ENCODE peak calls at places on chromosome 3, in four cellular contexts. One of them, this sample, is unnamed. For H3K4me1, the result is how much of the 10 kb centered on the place peaks cover.

GRCh38 chr3:174874258-174874657 is 15.1 kb downstream of the NAALADL2 start:
- DNase-seq in left ventricle myocardium inferior: no peak
- DNase-seq in tibial artery: no peak
- DNase-seq in GM12878: no peak
- DNase-seq in this sample: no peak

GRCh38 chr3:112730210-112730609 is 89.3 kb upstream of the CCDC80 start:
- DNase-seq in left ventricle myocardium inferior: no peak
- DNase-seq in tibial artery: no peak
- DNase-seq in GM12878: no peak
- DNase-seq in this sample: no peak

GRCh38 chr3:23294770-23295387 is 91.8 kb downstream of the UBE2E2 start:
- DNase-seq in left ventricle myocardium inferior: no peak
- DNase-seq in tibial artery: no peak
- DNase-seq in GM12878: no peak
- DNase-seq in this sample: no peak

GRCh38 chr3:133540896-133541674 is 32.4 kb upstream of the CDV3 start:
- DNase-seq in left ventricle myocardium inferior: no peak
- DNase-seq in tibial artery: no peak
- DNase-seq in GM12878: peak
- DNase-seq in this sample: no peak

GRCh38 chr3:106457278-106458210 is 588.7 kb upstream of the CBLB start:
- DNase-seq in left ventricle myocardium inferior: peak
- DNase-seq in tibial artery: peak
- DNase-seq in GM12878: peak
- DNase-seq in this sample: no peak

GRCh38 chr3:10396083-10396482 is 75.2 kb upstream of the SEC13 start:
- DNase-seq in left ventricle myocardium inferior: no peak
- DNase-seq in tibial artery: no peak
- DNase-seq in GM12878: no peak
- DNase-seq in this sample: no peak

GRCh38 chr3:5258526-5258925 is 71.0 kb downstream of the EDEM1 start:
- DNase-seq in left ventricle myocardium inferior: no peak
- DNase-seq in tibial artery: no peak
- DNase-seq in GM12878: no peak
- DNase-seq in this sample: no peak

GRCh38 chr3:108486272-108486787 is 24.1 kb downstream of the MYH15 start:
- DNase-seq in left ventricle myocardium inferior: no peak
- DNase-seq in tibial artery: no peak
- DNase-seq in GM12878: no peak
- DNase-seq in this sample: no peak

GRCh38 chr3:102530443-102531195 is 95.8 kb downstream of the ZPLD1 start:
- DNase-seq in left ventricle myocardium inferior: no peak
- DNase-seq in tibial artery: no peak
- DNase-seq in GM12878: no peak
- DNase-seq in this sample: no peak

GRCh38 chr3:107236661-107237375 is 140.4 kb upstream of the CCDC54 start:
- DNase-seq in left ventricle myocardium inferior: no peak
- DNase-seq in tibial artery: no peak
- DNase-seq in GM12878: no peak
- DNase-seq in this sample: no peak

GRCh38 chr3:8937064-8938020 is 25.9 kb downstream of the RAD18 start:
- DNase-seq in left ventricle myocardium inferior: no peak
- DNase-seq in tibial artery: no peak
- DNase-seq in GM12878: no peak
- DNase-seq in this sample: no peak

GRCh38 chr3:56370991-56371775 is 97.1 kb downstream of the ERC2 start:
- DNase-seq in left ventricle myocardium inferior: no peak
- DNase-seq in tibial artery: no peak
- DNase-seq in GM12878: no peak
- DNase-seq in this sample: no peak

GRCh38 chr3:195788711-195789581 is 22.8 kb downstream of the MUC4 start:
- DNase-seq in left ventricle myocardium inferior: no peak
- DNase-seq in tibial artery: peak
- DNase-seq in GM12878: no peak
- DNase-seq in this sample: peak

GRCh38 chr3:153856932-153857331 is 264.3 kb upstream of the ARHGEF26 start:
- DNase-seq in left ventricle myocardium inferior: no peak
- DNase-seq in tibial artery: no peak
- DNase-seq in GM12878: no peak
- DNase-seq in this sample: no peak

GRCh38 chr3:107680698-107681097 is 157.9 kb downstream of the BBX start:
- DNase-seq in left ventricle myocardium inferior: no peak
- DNase-seq in tibial artery: no peak
- DNase-seq in GM12878: no peak
- DNase-seq in this sample: no peak

GRCh38 chr3:188559069-188559410 is 405.1 kb downstream of the LPP start:
- DNase-seq in left ventricle myocardium inferior: no peak
- DNase-seq in tibial artery: no peak
- DNase-seq in GM12878: no peak
- DNase-seq in this sample: no peak

GRCh38 chr3:102394517-102394916 is 40.3 kb upstream of the ZPLD1 start:
- DNase-seq in left ventricle myocardium inferior: no peak
- DNase-seq in tibial artery: no peak
- DNase-seq in GM12878: no peak
- DNase-seq in this sample: no peak

GRCh38 chr3:23490459-23490858 is 287.3 kb downstream of the UBE2E2 start:
- DNase-seq in left ventricle myocardium inferior: no peak
- DNase-seq in tibial artery: no peak
- DNase-seq in GM12878: no peak
- DNase-seq in this sample: no peak

GRCh38 chr3:111582114-111582461 is 13.1 kb downstream of the ZBED2 start:
- DNase-seq in left ventricle myocardium inferior: no peak
- DNase-seq in tibial artery: no peak
- DNase-seq in GM12878: no peak
- DNase-seq in this sample: no peak

GRCh38 chr3:126817781-126818180 is 113.7 kb downstream of the CHCHD6 start:
- DNase-seq in left ventricle myocardium inferior: no peak
- DNase-seq in tibial artery: no peak
- DNase-seq in GM12878: no peak
- DNase-seq in this sample: no peak

GRCh38 chr3:101279162-101279561 is 41.2 kb downstream of the IMPG2 start:
- DNase-seq in left ventricle myocardium inferior: no peak
- DNase-seq in tibial artery: no peak
- DNase-seq in GM12878: no peak
- DNase-seq in this sample: no peak

GRCh38 chr3:69294014-69294771 is 91.7 kb downstream of the FRMD4B start:
- DNase-seq in left ventricle myocardium inferior: no peak
- DNase-seq in tibial artery: no peak
- DNase-seq in GM12878: no peak
- DNase-seq in this sample: no peak

GRCh38 chr3:37997791-37998370 is 7.3 kb downstream of the VILL start:
- DNase-seq in left ventricle myocardium inferior: no peak
- DNase-seq in tibial artery: peak
- DNase-seq in GM12878: no peak
- DNase-seq in this sample: peak

GRCh38 chr3:77539014-77539413 is 499.1 kb downstream of the ROBO2 start:
- DNase-seq in left ventricle myocardium inferior: no peak
- DNase-seq in tibial artery: no peak
- DNase-seq in GM12878: no peak
- DNase-seq in this sample: no peak

GRCh38 chr3:138348107-138348949 is at the start of gene MRAS:
- DNase-seq in left ventricle myocardium inferior: peak
- DNase-seq in tibial artery: peak
- DNase-seq in GM12878: no peak
- DNase-seq in this sample: peak

GRCh38 chr3:132730891-132731580 is 8.8 kb upstream of the NPHP3 start:
- DNase-seq in left ventricle myocardium inferior: no peak
- DNase-seq in tibial artery: no peak
- DNase-seq in GM12878: no peak
- DNase-seq in this sample: no peak

GRCh38 chr3:29925150-29925549 is 644.3 kb downstream of the RBMS3 start:
- DNase-seq in left ventricle myocardium inferior: no peak
- DNase-seq in tibial artery: no peak
- DNase-seq in GM12878: no peak
- DNase-seq in this sample: no peak

GRCh38 chr3:14513566-14514322 is 26.4 kb downstream of the GRIP2 start:
- DNase-seq in left ventricle myocardium inferior: no peak
- DNase-seq in tibial artery: peak
- DNase-seq in GM12878: no peak
- DNase-seq in this sample: no peak

GRCh38 chr3:59850352-59850870 is 800.6 kb upstream of the CFAP20DC start:
- DNase-seq in left ventricle myocardium inferior: no peak
- DNase-seq in tibial artery: no peak
- DNase-seq in GM12878: no peak
- DNase-seq in this sample: no peak

GRCh38 chr3:113158210-113158609 is 53.1 kb upstream of the BOC start:
- DNase-seq in left ventricle myocardium inferior: no peak
- DNase-seq in tibial artery: no peak
- DNase-seq in GM12878: no peak
- DNase-seq in this sample: no peak

GRCh38 chr3:56484525-56485024 is 16.3 kb upstream of the ERC2 start:
- DNase-seq in left ventricle myocardium inferior: no peak
- DNase-seq in tibial artery: no peak
- DNase-seq in GM12878: no peak
- DNase-seq in this sample: no peak

GRCh38 chr3:15860014-15860934 is 62.5 kb upstream of the ANKRD28 start:
- DNase-seq in left ventricle myocardium inferior: peak
- DNase-seq in tibial artery: peak
- DNase-seq in GM12878: no peak
- DNase-seq in this sample: peak

GRCh38 chr3:65597225-65597951 is 441.3 kb downstream of the MAGI1 start:
- DNase-seq in left ventricle myocardium inferior: no peak
- DNase-seq in tibial artery: no peak
- DNase-seq in GM12878: no peak
- DNase-seq in this sample: peak

GRCh38 chr3:105353485-105354161 is 13.1 kb upstream of the ALCAM start:
- DNase-seq in left ventricle myocardium inferior: peak
- DNase-seq in tibial artery: peak
- DNase-seq in GM12878: no peak
- DNase-seq in this sample: peak

GRCh38 chr3:115698851-115699535 is 75.7 kb downstream of the GAP43 start:
- DNase-seq in left ventricle myocardium inferior: no peak
- DNase-seq in tibial artery: no peak
- DNase-seq in GM12878: no peak
- DNase-seq in this sample: no peak

GRCh38 chr3:143128212-143128611 is 8.6 kb downstream of the CHST2 start:
- DNase-seq in left ventricle myocardium inferior: no peak
- DNase-seq in tibial artery: no peak
- DNase-seq in GM12878: no peak
- DNase-seq in this sample: no peak
- TF ChIP-seq CTCF in left ventricle myocardium inferior: no peak
- TF ChIP-seq CTCF in tibial artery: no peak
- TF ChIP-seq CTCF in GM12878: no peak
- TF ChIP-seq CTCF in this sample: no peak

DNA sequence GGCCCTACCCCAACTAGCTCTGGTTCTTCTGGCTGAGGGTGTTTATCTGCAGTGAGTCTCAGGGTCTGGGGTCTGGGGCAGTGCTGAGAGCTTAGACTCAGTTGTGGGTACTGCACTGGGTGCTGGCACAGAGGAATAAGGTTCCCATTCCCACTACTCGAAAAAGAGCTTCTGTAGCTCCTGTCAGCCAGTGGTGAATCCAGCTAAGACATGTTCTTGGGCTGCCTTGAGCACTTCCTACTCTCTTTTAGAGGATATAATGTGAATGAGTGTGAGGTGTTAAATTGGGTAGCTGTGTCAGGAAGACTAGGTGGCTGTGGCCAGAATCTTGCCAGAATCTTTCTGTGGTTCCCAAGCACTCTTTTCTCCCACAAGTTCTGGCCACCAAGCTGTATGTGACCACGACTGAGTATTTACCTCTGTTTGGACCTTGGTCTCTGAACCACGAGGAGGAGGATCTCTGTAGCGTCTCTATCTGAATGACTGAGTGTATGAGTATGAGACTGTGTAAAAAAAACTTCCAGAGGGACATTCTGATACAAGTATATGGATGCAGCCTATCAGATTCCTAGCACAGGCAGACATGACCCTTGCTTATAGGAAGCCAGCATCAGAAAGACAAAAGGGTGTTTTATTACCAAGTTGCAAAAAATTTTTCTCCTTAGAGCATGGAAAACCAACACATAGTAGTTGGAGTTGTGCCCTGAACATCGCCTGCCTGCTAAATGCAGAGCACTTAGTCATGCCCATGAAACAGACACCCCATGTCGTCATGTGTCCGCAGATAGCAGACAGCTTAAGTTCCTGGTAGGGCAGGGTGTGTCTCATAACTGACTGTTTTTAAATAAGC is 30.6 kb downstream of the DAG1 start:
- DNase-seq in left ventricle myocardium inferior: peak
- DNase-seq in tibial artery: peak
- DNase-seq in GM12878: no peak
- DNase-seq in this sample: no peak
- H3K4me3 ChIP-seq in left ventricle myocardium inferior: peak
- H3K4me3 ChIP-seq in tibial artery: peak
- H3K4me3 ChIP-seq in GM12878: no peak
- H3K4me3 ChIP-seq in this sample: no peak

DNA sequence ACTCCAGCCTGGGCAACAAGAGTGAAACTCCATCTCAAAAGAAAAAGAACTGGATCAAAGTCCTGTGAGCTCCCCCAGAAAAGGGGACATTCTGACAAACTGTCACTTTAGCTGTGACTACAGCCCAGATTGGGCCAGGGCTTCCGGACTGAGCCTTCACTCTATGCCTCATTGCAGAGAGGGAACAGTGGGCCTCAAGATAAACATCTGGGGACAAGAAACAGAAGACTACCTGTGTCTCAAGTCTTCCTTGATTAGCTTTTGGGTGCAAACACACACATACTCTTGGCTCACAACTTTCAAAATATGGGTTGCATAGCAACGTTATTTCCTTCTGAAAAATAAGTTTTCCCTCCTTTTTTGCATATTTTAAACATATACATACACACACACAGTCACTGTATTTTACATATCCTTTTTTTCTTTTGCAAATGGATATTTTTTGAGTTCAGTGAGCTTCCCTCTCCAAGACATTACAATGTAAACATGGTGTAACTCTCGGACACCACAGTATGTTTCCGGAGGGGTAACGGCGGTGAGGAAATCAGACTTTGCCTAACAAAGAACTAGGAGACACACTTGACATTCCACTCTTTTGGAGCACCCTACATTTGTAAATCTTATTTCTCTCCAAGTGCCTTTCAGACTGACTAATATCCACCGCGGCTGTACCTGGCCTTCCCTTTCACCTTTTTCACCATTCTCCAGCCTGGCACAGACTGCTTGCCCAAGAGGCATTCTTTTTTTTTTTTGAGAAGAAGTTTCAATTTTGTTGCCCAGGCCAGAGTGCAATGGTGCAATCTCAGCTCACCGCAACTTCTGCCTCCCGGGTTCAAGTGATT is 3.5 kb downstream of the TKT start:
- DNase-seq in left ventricle myocardium inferior: no peak
- DNase-seq in tibial artery: no peak
- DNase-seq in GM12878: no peak
- DNase-seq in this sample: no peak
- H3K4me1 ChIP-seq in left ventricle myocardium inferior: half or more
- H3K4me1 ChIP-seq in tibial artery: half or more
- H3K4me1 ChIP-seq in GM12878: under half
- H3K4me1 ChIP-seq in this sample: under half

DNA sequence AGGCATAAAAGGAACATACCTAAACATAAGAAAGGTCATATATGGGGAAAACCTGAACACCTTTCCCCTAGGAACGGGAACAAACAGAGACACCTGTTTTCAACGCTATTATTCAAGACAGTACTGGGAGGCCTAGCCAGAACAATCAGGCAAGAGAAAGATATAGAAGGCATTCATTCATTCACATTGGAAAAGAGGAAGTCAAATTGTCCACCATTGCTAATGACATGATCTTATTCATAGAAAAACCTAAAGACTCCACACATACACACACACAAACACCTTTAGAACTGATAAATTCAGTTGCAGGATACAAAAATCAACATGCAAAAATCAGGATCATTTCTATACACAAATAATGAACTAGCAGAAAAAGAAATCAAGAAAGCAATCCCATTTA is 36.5 kb downstream of the SERP1 start:
- DNase-seq in left ventricle myocardium inferior: no peak
- DNase-seq in tibial artery: no peak
- DNase-seq in GM12878: no peak
- DNase-seq in this sample: no peak
- TF ChIP-seq CTCF in left ventricle myocardium inferior: no peak
- TF ChIP-seq CTCF in tibial artery: no peak
- TF ChIP-seq CTCF in GM12878: no peak
- TF ChIP-seq CTCF in this sample: no peak

This sample was measured in kidney.